ENCODE peak calls at places on chromosomes 5 and 9, in nine cellular contexts. One of them, this sample, is unnamed.
A peak's percentile ranks its signal among the peaks of the same experiment; 100 is the strongest.

GRCh38 chr5:176391479-176391878 is 2.9 kb downstream of the HIGD2A start:
- DNase-seq in IMR-90: no peak
- DNase-seq in heart left ventricle: no peak
- DNase-seq in A549: no peak
- DNase-seq in suprapubic skin: no peak
- DNase-seq in breast epithelium: no peak
- DNase-seq in stomach: no peak
- DNase-seq in spleen: peak; percentile 30
- DNase-seq in tibial nerve: no peak
- DNase-seq in this sample: no peak

GRCh38 chr5:149288437-149288836 is 16.8 kb downstream of the AFAP1L1 start:
- DNase-seq in breast epithelium: no peak
- DNase-seq in tibial nerve: no peak
- DNase-seq in stomach: no peak
- DNase-seq in spleen: no peak
- DNase-seq in IMR-90: no peak
- DNase-seq in A549: no peak
- DNase-seq in heart left ventricle: peak; percentile 80
- DNase-seq in suprapubic skin: no peak
- DNase-seq in this sample: no peak

GRCh38 chr5:104606258-104606829 is 1043.8 kb upstream of the NUDT12 start:
- DNase-seq in heart left ventricle: no peak
- DNase-seq in A549: no peak
- DNase-seq in breast epithelium: no peak
- DNase-seq in suprapubic skin: no peak
- DNase-seq in stomach: no peak
- DNase-seq in IMR-90: no peak
- DNase-seq in tibial nerve: no peak
- DNase-seq in spleen: no peak
- DNase-seq in this sample: no peak

GRCh38 chr9:112868461-112868860 is 22.2 kb downstream of the SLC46A2 start:
- DNase-seq in A549: no peak
- DNase-seq in heart left ventricle: no peak
- DNase-seq in breast epithelium: no peak
- DNase-seq in stomach: no peak
- DNase-seq in IMR-90: no peak
- DNase-seq in spleen: no peak
- DNase-seq in suprapubic skin: no peak
- DNase-seq in tibial nerve: no peak
- DNase-seq in this sample: no peak

GRCh38 chr5:61866930-61867329 is 439.1 kb upstream of the KIF2A start:
- DNase-seq in suprapubic skin: no peak
- DNase-seq in heart left ventricle: no peak
- DNase-seq in spleen: no peak
- DNase-seq in IMR-90: peak; percentile 38
- DNase-seq in tibial nerve: no peak
- DNase-seq in stomach: no peak
- DNase-seq in breast epithelium: no peak
- DNase-seq in A549: peak; percentile 23
- DNase-seq in this sample: no peak

GRCh38 chr5:6810641-6811405 is 97.6 kb downstream of the TENT4A start:
- DNase-seq in heart left ventricle: no peak
- DNase-seq in A549: no peak
- DNase-seq in spleen: no peak
- DNase-seq in tibial nerve: no peak
- DNase-seq in IMR-90: no peak
- DNase-seq in stomach: no peak
- DNase-seq in suprapubic skin: no peak
- DNase-seq in breast epithelium: no peak
- DNase-seq in this sample: no peak

GRCh38 chr5:136559651-136560050 is 194.3 kb upstream of the TRPC7 start:
- DNase-seq in suprapubic skin: no peak
- DNase-seq in A549: no peak
- DNase-seq in stomach: no peak
- DNase-seq in breast epithelium: no peak
- DNase-seq in spleen: no peak
- DNase-seq in IMR-90: no peak
- DNase-seq in tibial nerve: no peak
- DNase-seq in heart left ventricle: no peak
- DNase-seq in this sample: no peak

GRCh38 chr5:127426661-127427060 is 90.8 kb upstream of the PRRC1 start:
- DNase-seq in A549: no peak
- DNase-seq in spleen: no peak
- DNase-seq in tibial nerve: no peak
- DNase-seq in heart left ventricle: no peak
- DNase-seq in suprapubic skin: no peak
- DNase-seq in breast epithelium: no peak
- DNase-seq in stomach: no peak
- DNase-seq in IMR-90: no peak
- DNase-seq in this sample: no peak

GRCh38 chr9:93267681-93268505 is 84.0 kb downstream of the WNK2 start:
- DNase-seq in tibial nerve: no peak
- DNase-seq in stomach: peak; percentile 25
- DNase-seq in heart left ventricle: no peak
- DNase-seq in A549: no peak
- DNase-seq in IMR-90: no peak
- DNase-seq in breast epithelium: peak; percentile 47
- DNase-seq in suprapubic skin: peak; percentile 45
- DNase-seq in spleen: peak; percentile 76
- DNase-seq in this sample: no peak

GRCh38 chr5:167944121-167944858 is 347.2 kb upstream of the WWC1 start:
- DNase-seq in tibial nerve: no peak
- DNase-seq in suprapubic skin: no peak
- DNase-seq in spleen: no peak
- DNase-seq in heart left ventricle: peak; percentile 66
- DNase-seq in IMR-90: no peak
- DNase-seq in stomach: no peak
- DNase-seq in A549: no peak
- DNase-seq in breast epithelium: no peak
- DNase-seq in this sample: no peak

GRCh38 chr5:22764736-22765135 is 88.4 kb downstream of the CDH12 start:
- DNase-seq in IMR-90: no peak
- DNase-seq in stomach: no peak
- DNase-seq in breast epithelium: no peak
- DNase-seq in tibial nerve: no peak
- DNase-seq in heart left ventricle: no peak
- DNase-seq in A549: no peak
- DNase-seq in suprapubic skin: no peak
- DNase-seq in spleen: no peak
- DNase-seq in this sample: no peak

GRCh38 chr5:173890195-173890951 is 2.2 kb downstream of the CPEB4 start:
- DNase-seq in spleen: no peak
- DNase-seq in IMR-90: peak; percentile 30
- DNase-seq in stomach: no peak
- DNase-seq in tibial nerve: no peak
- DNase-seq in heart left ventricle: peak; percentile 38
- DNase-seq in breast epithelium: no peak
- DNase-seq in suprapubic skin: no peak
- DNase-seq in A549: peak; percentile 48
- DNase-seq in this sample: no peak

DNA sequence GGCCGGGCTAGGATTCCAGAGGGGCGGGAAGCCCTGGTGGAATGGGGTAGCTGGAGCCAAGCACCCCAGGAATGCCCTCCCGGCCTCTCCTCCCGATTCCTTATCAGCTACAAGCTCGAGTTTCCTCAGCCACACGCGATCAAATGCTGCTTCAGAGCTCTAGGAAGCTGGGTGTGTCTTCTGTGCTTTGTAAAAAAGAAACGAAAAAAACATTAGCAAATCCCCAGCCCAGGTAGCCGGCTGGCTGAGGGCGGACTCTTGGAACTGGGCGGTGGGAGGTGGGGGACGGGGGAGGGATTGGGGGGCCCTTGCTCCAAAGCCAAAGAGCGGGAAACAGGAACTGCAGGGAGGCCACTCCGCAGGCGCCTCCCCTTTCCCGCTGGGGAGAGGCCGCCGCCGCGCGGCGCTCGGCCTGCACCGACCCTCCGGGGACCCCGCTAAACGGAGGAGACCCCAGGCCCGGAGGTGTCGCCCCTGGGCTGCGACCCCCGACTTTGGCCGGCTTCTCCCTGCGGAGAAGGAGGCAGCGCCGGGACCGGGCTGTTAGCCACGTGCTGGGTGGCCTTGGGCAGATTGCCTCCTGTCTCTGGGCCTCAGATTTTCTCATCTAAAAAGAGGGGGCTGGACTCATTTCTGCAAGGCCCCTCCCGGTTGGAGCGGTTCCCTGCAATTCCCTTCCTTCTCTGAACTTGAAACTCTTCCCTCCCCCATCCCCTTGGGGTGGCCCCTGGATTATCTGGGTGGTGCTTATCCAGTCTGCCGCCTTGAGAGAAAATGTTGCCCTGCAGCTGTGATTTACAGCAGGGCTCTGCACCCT is 40.9 kb upstream of the FABP6 start:
- DNase-seq in suprapubic skin: peak; percentile 74
- DNase-seq in IMR-90: peak; percentile 82
- DNase-seq in A549: peak; percentile 27
- DNase-seq in stomach: peak; percentile 68
- DNase-seq in tibial nerve: peak; percentile 24
- DNase-seq in heart left ventricle: peak; percentile 62
- DNase-seq in spleen: peak; percentile 80
- DNase-seq in breast epithelium: no peak
- DNase-seq in this sample: peak; percentile 86
- TF ChIP-seq POLR2A in suprapubic skin: no peak
- TF ChIP-seq POLR2A in IMR-90: no peak
- TF ChIP-seq POLR2A in A549: no peak
- TF ChIP-seq POLR2A in stomach: no peak
- TF ChIP-seq POLR2A in tibial nerve: no peak
- TF ChIP-seq POLR2A in heart left ventricle: no peak
- TF ChIP-seq POLR2A in spleen: no peak
- TF ChIP-seq POLR2A in breast epithelium: no peak
- TF ChIP-seq POLR2A in this sample: no peak

DNA sequence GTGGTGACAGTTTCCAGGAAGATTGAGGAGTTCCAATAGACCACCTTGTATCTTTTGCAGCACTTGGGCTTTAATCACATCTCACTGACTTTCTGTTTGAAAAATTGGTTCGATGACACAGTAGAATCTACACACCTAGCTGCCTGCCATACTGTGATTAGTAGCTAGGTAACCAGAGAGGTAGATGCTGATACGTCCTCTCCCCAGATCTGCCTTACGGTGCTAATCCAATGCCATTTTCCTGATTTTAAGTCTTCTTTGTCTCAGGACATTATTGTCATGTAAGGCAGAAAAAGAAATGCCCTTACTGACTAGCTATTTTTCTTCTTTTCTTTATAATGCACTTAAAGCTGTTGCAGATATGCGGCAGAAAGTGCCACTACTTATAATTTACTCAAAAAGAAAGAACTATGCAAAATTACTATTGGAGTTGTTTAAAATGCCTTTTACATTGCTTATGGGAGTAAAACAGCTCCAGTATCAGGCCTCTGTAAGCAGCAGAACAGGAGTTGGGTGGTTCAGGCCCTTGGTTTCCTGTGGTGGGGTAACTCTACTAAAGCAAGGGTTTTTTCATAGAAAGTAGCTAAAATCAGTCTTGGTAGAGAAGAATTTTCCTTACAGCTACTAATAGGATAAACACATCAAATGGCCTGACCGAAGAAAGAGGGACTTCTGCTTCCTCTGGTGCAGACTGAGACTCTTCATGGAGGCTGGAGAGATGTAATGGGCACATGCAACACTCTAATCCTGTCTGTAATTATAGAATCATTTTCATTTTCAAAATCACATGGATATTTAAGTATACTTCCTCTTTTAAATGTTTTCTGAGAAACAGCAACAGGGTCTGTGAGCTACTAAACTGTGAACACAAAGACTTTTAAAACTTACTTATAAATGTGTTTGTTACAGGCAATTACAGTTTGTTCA is 177.2 kb downstream of the MAPKAP1 start:
- DNase-seq in heart left ventricle: no peak
- DNase-seq in breast epithelium: no peak
- DNase-seq in A549: no peak
- DNase-seq in tibial nerve: no peak
- DNase-seq in spleen: no peak
- DNase-seq in stomach: no peak
- DNase-seq in IMR-90: no peak
- DNase-seq in suprapubic skin: no peak
- DNase-seq in this sample: no peak
- H3K4me3 ChIP-seq in heart left ventricle: no peak overlapping the region
- H3K4me3 ChIP-seq in breast epithelium: no peak overlapping the region
- H3K4me3 ChIP-seq in A549: no peak overlapping the region
- H3K4me3 ChIP-seq in tibial nerve: no peak overlapping the region
- H3K4me3 ChIP-seq in spleen: no peak overlapping the region
- H3K4me3 ChIP-seq in stomach: no peak overlapping the region
- H3K4me3 ChIP-seq in IMR-90: no peak overlapping the region
- H3K4me3 ChIP-seq in suprapubic skin: no peak overlapping the region
- H3K4me3 ChIP-seq in this sample: no peak overlapping the region

GRCh38 chr9:137170486-137171148 is 766 bp upstream of the LRRC26 start:
- DNase-seq in heart left ventricle: no peak
- DNase-seq in tibial nerve: no peak
- DNase-seq in spleen: no peak
- DNase-seq in stomach: no peak
- DNase-seq in suprapubic skin: no peak
- DNase-seq in breast epithelium: no peak
- DNase-seq in IMR-90: no peak
- DNase-seq in A549: no peak
- DNase-seq in this sample: no peak

GRCh38 chr9:137168575-137168906 is 1.3 kb downstream of the LRRC26 start:
- DNase-seq in suprapubic skin: no peak
- DNase-seq in spleen: no peak
- DNase-seq in IMR-90: no peak
- DNase-seq in stomach: no peak
- DNase-seq in heart left ventricle: no peak
- DNase-seq in breast epithelium: no peak
- DNase-seq in tibial nerve: no peak
- DNase-seq in A549: peak; percentile 53
- DNase-seq in this sample: no peak

GRCh38 chr9:137167752-137168574 is 1.9 kb downstream of the LRRC26 start:
- DNase-seq in spleen: no peak
- DNase-seq in IMR-90: no peak
- DNase-seq in stomach: peak; percentile 76
- DNase-seq in tibial nerve: no peak
- DNase-seq in A549: peak; percentile 77
- DNase-seq in heart left ventricle: no peak
- DNase-seq in breast epithelium: no peak
- DNase-seq in suprapubic skin: no peak
- DNase-seq in this sample: no peak

GRCh38 chr9:137169764-137170460 is at the start of gene LRRC26:
- DNase-seq in A549: no peak
- DNase-seq in suprapubic skin: no peak
- DNase-seq in IMR-90: no peak
- DNase-seq in tibial nerve: no peak
- DNase-seq in heart left ventricle: no peak
- DNase-seq in spleen: no peak
- DNase-seq in stomach: peak; percentile 79
- DNase-seq in breast epithelium: peak; percentile 72
- DNase-seq in this sample: no peak

GRCh38 chr9:137168907-137169763 is 716 bp downstream of the LRRC26 start:
- DNase-seq in A549: peak; percentile 84
- DNase-seq in suprapubic skin: no peak
- DNase-seq in spleen: no peak
- DNase-seq in heart left ventricle: no peak
- DNase-seq in IMR-90: peak; percentile 19
- DNase-seq in breast epithelium: peak; percentile 74
- DNase-seq in tibial nerve: no peak
- DNase-seq in stomach: peak; percentile 73
- DNase-seq in this sample: no peak
- TF ChIP-seq CTCF in A549: no peak
- TF ChIP-seq CTCF in suprapubic skin: no peak
- TF ChIP-seq CTCF in spleen: no peak
- TF ChIP-seq CTCF in heart left ventricle: no peak
- TF ChIP-seq CTCF in IMR-90: no peak
- TF ChIP-seq CTCF in breast epithelium: no peak
- TF ChIP-seq CTCF in tibial nerve: no peak
- TF ChIP-seq CTCF in stomach: no peak
- TF ChIP-seq CTCF in this sample: no peak

GRCh38 chr9:14993061-14993800 is 83.0 kb upstream of the FREM1 start:
- DNase-seq in suprapubic skin: peak; percentile 87
- DNase-seq in breast epithelium: peak; percentile 79
- DNase-seq in A549: peak; percentile 53
- DNase-seq in tibial nerve: peak; percentile 60
- DNase-seq in spleen: peak; percentile 82
- DNase-seq in stomach: peak; percentile 65
- DNase-seq in IMR-90: peak; percentile 54
- DNase-seq in heart left ventricle: peak; percentile 90
- DNase-seq in this sample: peak; percentile 66
- TF ChIP-seq POLR2A in suprapubic skin: no peak
- TF ChIP-seq POLR2A in breast epithelium: peak; percentile 12
- TF ChIP-seq POLR2A in A549: no peak
- TF ChIP-seq POLR2A in tibial nerve: no peak
- TF ChIP-seq POLR2A in spleen: no peak
- TF ChIP-seq POLR2A in stomach: no peak
- TF ChIP-seq POLR2A in IMR-90: no peak
- TF ChIP-seq POLR2A in heart left ventricle: no peak
- TF ChIP-seq POLR2A in this sample: no peak

This sample was measured in lower leg skin.